ENCODE peak calls at places on chromosomes 1 and 21, in six cellular contexts. Z is IMR-90, J is trophoblast cell, R is mesenchymal stem cell, K is H1, C is mesendoderm. L is an unnamed sample.
A peak's percentile ranks its signal among the peaks of the same experiment; 100 is the strongest.

GRCh38 chr1:26155370-26156284 is 3.3 kb upstream of the FAM110D start:
- DNase-seq in Z (no peak), J (no peak), R (no peak), K (no peak), C (no peak), L (no peak)

GRCh38 chr1:191343816-191344215 is 814.4 kb upstream of the RGS18 start:
- DNase-seq in Z (peak; percentile 82), J (peak; percentile 79), R (peak; percentile 47), K (no peak), C (peak; percentile 2), L (no peak)

GRCh38 chr21:18245493-18245967 is 897 bp downstream of the CHODL start:
- DNase-seq in Z (no peak), J (no peak), R (peak; percentile 30), K (peak; percentile 51), C (peak; percentile 7), L (peak; percentile 21)

GRCh38 chr1:17377325-17377953 is 5.4 kb downstream of the PADI6 start:
- DNase-seq in Z (no peak), J (peak; percentile 26), R (no peak), K (no peak), C (peak; percentile 93), L (no peak)

GRCh38 chr1:154129392-154129970 is 25.4 kb downstream of the NUP210L start:
- DNase-seq in Z (peak; percentile 26), J (peak; percentile 60), R (no peak), K (no peak), C (no peak), L (no peak)

GRCh38 chr21:42526379-42526727 is 12.7 kb downstream of the SLC37A1 start:
- DNase-seq in Z (no peak), J (peak; percentile 55), R (no peak), K (no peak), C (no peak), L (no peak)

GRCh38 chr1:16462773-16463330 is 22.3 kb downstream of the NECAP2 start:
- DNase-seq in Z (no peak), J (peak; percentile 65), R (no peak), K (no peak), C (no peak), L (no peak)

GRCh38 chr1:61951731-61952585 is 209.7 kb downstream of the PATJ start:
- DNase-seq in Z (peak; percentile 28), J (peak; percentile 43), R (no peak), K (no peak), C (peak; percentile 78), L (peak; percentile 8)

GRCh38 chr1:184472117-184472516 is 85.3 kb downstream of the C1orf21 start:
- DNase-seq in Z (no peak), J (no peak), R (no peak), K (no peak), C (no peak), L (no peak)

GRCh38 chr1:20981903-20982695 is 194.6 kb downstream of the EIF4G3 start:
- DNase-seq in Z (peak; percentile 26), J (peak; percentile 14), R (peak; percentile 44), K (no peak), C (no peak), L (no peak)

GRCh38 chr1:33925586-33925985 is 61.7 kb downstream of the HMGB4 start:
- DNase-seq in Z (no peak), J (no peak), R (no peak), K (no peak), C (peak; percentile 30), L (no peak)

GRCh38 chr1:51877434-51878306 is 857 bp downstream of the NRDC start:
- DNase-seq in Z (peak; percentile 42), J (peak; percentile 36), R (peak; percentile 72), K (no peak), C (peak; percentile 57), L (no peak)

GRCh38 chr1:27298632-27299384 is 23.2 kb upstream of the TMEM222 start:
- DNase-seq in Z (no peak), J (no peak), R (no peak), K (no peak), C (no peak), L (no peak)

GRCh38 chr1:98306517-98307089 is 354.9 kb upstream of the SNX7 start:
- DNase-seq in Z (no peak), J (no peak), R (no peak), K (no peak), C (no peak), L (no peak)

GRCh38 chr21:42942244-42942643 is 16.8 kb upstream of the ERVH48-1 start:
- DNase-seq in Z (no peak), J (peak; percentile 71), R (no peak), K (no peak), C (no peak), L (no peak)

GRCh38 chr1:15328785-15329480 is 80.8 kb upstream of the EFHD2 start:
- DNase-seq in Z (peak; percentile 64), J (peak; percentile 49), R (no peak), K (no peak), C (no peak), L (no peak)

GRCh38 chr1:3651939-3652537 is at the start of gene TP73:
- DNase-seq in Z (no peak), J (peak; percentile 4), R (no peak), K (peak; percentile 73), C (peak; percentile 11), L (no peak)

DNA sequence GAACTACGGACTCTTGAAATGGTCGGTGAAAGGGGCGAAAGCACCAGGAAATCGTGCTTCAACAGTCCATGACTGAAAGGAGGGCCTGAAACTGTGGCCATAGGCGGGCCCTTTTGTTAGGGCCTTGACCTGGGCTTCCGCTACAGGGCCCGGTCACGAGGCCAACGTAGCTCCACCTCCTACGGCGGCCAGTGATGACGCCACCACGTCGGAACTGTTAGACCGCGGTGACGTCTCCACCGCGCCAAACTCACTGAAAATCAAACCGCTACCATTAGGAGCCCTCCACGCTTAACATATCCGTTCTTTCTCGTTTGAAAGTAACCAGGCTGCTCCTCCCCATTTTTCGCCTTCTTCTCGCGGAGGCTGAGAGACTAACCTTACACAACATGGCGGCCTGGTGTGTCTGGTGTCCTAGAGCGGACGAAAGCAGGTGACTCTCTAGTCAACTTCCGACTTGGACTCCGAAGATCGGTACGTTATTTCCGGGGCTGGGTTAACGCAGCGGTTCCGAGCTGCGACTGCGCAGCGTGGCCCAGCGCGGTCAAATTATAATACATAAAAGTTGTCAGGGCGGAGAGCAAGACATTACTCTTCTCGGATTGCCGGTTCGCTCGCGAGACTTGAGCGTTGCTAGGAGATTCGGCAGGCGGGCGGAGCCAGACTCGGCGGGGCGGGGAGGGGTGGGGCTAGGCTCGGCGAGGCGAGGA is 376 bp upstream of the CACYBP start:
- DNase-seq in Z (peak; percentile 99), J (peak; percentile 100), R (peak; percentile 99), K (peak; percentile 92), C (peak; percentile 99), L (peak; percentile 98)
- H2BK120ac ChIP-seq in Z (peak overlapping the region; percentile 100), J (peak overlapping the region; percentile 93), R (no peak overlapping the region), K (peak overlapping the region; percentile 22), C (no peak overlapping the region), L (no peak overlapping the region)

GRCh38 chr1:19613075-19613748 is 30.9 kb upstream of the NBL1 start:
- DNase-seq in Z (no peak), J (no peak), R (no peak), K (no peak), C (no peak), L (no peak)

GRCh38 chr1:19618428-19618827 is 25.7 kb upstream of the NBL1 start:
- DNase-seq in Z (no peak), J (no peak), R (no peak), K (no peak), C (no peak), L (no peak)

GRCh38 chr1:19616489-19616888 is 27.6 kb upstream of the NBL1 start:
- DNase-seq in Z (peak; percentile 69), J (no peak), R (peak; percentile 29), K (no peak), C (no peak), L (no peak)

GRCh38 chr1:19612516-19612915 is 31.6 kb upstream of the NBL1 start:
- DNase-seq in Z (no peak), J (no peak), R (no peak), K (no peak), C (no peak), L (no peak)

DNA sequence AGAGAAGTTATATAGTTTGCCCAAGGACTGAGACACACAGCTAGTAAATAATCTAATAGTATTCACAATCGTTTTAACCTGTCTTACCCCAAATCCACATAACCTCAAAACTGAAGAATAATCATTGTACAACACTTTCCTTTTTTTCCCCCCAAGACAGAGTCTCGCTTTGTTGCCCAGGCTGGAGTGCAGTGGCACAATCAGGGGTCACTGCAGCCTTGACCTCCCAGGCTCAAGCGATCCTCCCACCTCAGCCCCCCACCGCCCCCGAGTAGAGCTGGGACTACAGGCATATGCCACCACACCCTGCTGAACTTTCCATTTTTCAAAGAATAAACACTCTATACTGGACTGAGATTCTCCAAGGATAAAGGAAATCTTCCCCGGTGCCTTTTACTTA is 28.7 kb upstream of the NBL1 start:
- DNase-seq in Z (no peak), J (no peak), R (no peak), K (no peak), C (no peak), L (no peak)
- H2BK120ac ChIP-seq in Z (no peak overlapping the region), J (no peak overlapping the region), R (no peak overlapping the region), K (no peak overlapping the region), C (no peak overlapping the region), L (no peak overlapping the region)

GRCh38 chr1:111151838-111152237 is 11.8 kb downstream of the CEPT1 start:
- DNase-seq in Z (no peak), J (no peak), R (no peak), K (no peak), C (no peak), L (no peak)

GRCh38 chr1:111145963-111146768 is 6.1 kb downstream of the CEPT1 start:
- DNase-seq in Z (no peak), J (no peak), R (no peak), K (no peak), C (no peak), L (no peak)

GRCh38 chr1:111148376-111148881 is 8.4 kb downstream of the CEPT1 start:
- DNase-seq in Z (no peak), J (no peak), R (no peak), K (no peak), C (no peak), L (no peak)

GRCh38 chr1:111145542-111145941 is 5.5 kb downstream of the CEPT1 start:
- DNase-seq in Z (no peak), J (no peak), R (no peak), K (no peak), C (no peak), L (no peak)

DNA sequence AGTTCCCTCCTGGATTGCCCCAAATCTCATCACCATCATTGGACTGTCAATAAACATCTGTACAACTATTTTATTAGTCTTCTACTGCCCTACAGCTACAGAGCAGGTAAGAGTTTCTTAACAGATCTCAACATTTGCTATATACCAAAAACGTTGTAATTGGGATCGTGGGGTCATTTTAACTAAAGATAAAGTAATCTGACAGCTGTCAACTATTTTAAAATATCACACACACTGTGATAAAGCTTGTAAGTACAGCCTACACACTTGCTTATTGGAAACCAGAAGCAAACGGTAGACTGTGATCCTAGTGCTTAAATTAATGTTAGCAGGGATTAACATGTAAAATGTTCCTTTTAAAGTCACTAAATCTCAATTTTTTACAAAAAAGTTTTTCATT is 7.9 kb downstream of the CEPT1 start:
- DNase-seq in Z (no peak), J (no peak), R (no peak), K (no peak), C (no peak), L (no peak)
- H2BK120ac ChIP-seq in Z (no peak overlapping the region), J (no peak overlapping the region), R (no peak overlapping the region), K (no peak overlapping the region), C (no peak overlapping the region), L (no peak overlapping the region)

DNA sequence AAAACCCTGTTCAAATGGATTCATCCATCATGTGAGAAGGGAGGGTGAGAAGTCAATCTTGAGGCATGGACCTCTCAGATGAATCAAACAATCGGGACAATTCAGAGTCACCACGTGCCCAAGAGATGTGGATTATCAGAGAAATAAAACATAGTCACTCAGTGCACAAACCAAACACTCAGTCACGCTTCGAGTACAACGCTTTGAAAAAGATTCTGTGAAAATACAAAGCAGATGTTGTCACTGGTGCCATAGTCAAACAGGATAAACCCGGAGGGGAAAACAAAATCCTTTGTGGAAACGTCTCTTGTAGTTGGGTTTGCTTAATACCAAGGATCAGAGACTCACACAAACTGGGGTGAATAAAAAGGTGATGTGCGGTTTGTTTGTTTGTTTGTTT is 188.4 kb downstream of the RRAGC start:
- DNase-seq in Z (no peak), J (no peak), R (no peak), K (no peak), C (no peak), L (no peak)
- H2BK120ac ChIP-seq in Z (no peak overlapping the region), J (no peak overlapping the region), R (no peak overlapping the region), K (no peak overlapping the region), C (no peak overlapping the region), L (no peak overlapping the region)